ENCODE peak calls at places on chromosomes 4 and X, in seven cellular contexts. I is NT2/D1; P is DMS 273 treated with DMSO at 0.1 percent for 48 hours; G is dorsolateral prefrontal cortex; J is activated CD4-positive, alpha-beta T cell treated with anti-CD3 and anti-CD28 coated beads for 48 hours; D is CD8-positive, alpha-beta T cell; V is activated CD4-positive, CD25-positive, alpha-beta regulatory T cell treated with anti-CD3 and anti-CD28 coated beads, Interleukin-2, amount 50 U/mL, for 16 hours. Q is an unnamed sample.

GRCh38 chrX:37846934-37847732 is at the start of gene DYNLT3:
- DNase-seq in I (peak), P (peak), G (peak), J (peak), D (peak), V (peak), Q (peak)

GRCh38 chr4:152674359-152674758 is 5.4 kb downstream of the TMEM154 start:
- DNase-seq in I (no peak), P (no peak), G (no peak), J (no peak), D (no peak), V (no peak), Q (no peak)

GRCh38 chr4:26288308-26288982 is 32.4 kb upstream of the RBPJ start:
- DNase-seq in I (no peak), P (no peak), G (no peak), J (peak), D (no peak), V (no peak), Q (no peak)

GRCh38 chr4:45484740-45485139 is 639.1 kb downstream of the GABRG1 start:
- DNase-seq in I (no peak), P (no peak), G (no peak), J (no peak), D (no peak), V (no peak), Q (no peak)

GRCh38 chr4:39255266-39255665 is 72.9 kb downstream of the WDR19 start:
- DNase-seq in I (no peak), P (no peak), G (no peak), J (no peak), D (no peak), V (no peak), Q (no peak)

GRCh38 chrX:53287493-53288138 is 6.2 kb upstream of the IQSEC2 start:
- DNase-seq in I (no peak), P (peak), G (peak), J (peak), D (peak), V (no peak), Q (peak)

GRCh38 chrX:147803948-147804347 is 107.8 kb upstream of the FMR1 start:
- DNase-seq in I (peak), P (peak), G (no peak), J (no peak), D (no peak), V (no peak), Q (no peak)

GRCh38 chr4:112145820-112146813 is 863 bp downstream of the FAM241A start:
- DNase-seq in I (peak), P (no peak), G (peak), J (peak), D (peak), V (peak), Q (peak)

GRCh38 chr4:38034986-38035882 is 75.0 kb downstream of the PTTG2 start:
- DNase-seq in I (peak), P (no peak), G (no peak), J (peak), D (no peak), V (peak), Q (no peak)

GRCh38 chr4:29581469-29581868 is 1138.7 kb upstream of the PCDH7 start:
- DNase-seq in I (no peak), P (no peak), G (peak), J (no peak), D (no peak), V (no peak), Q (no peak)

GRCh38 chrX:46209768-46210167 is 335.5 kb downstream of the ZNF674 start:
- DNase-seq in I (no peak), P (no peak), G (no peak), J (no peak), D (no peak), V (no peak), Q (no peak)

GRCh38 chr4:80231180-80231579 is 33.9 kb downstream of the PRDM8 start:
- DNase-seq in I (no peak), P (no peak), G (no peak), J (no peak), D (no peak), V (no peak), Q (no peak)

GRCh38 chr4:81032805-81033684 is 2.5 kb downstream of the BMP3 start:
- DNase-seq in I (no peak), P (no peak), G (no peak), J (no peak), D (no peak), V (no peak), Q (no peak)

GRCh38 chr4:26441110-26441509 is 49.2 kb downstream of the CCKAR start:
- DNase-seq in I (no peak), P (no peak), G (no peak), J (no peak), D (no peak), V (no peak), Q (no peak)

GRCh38 chr4:105025263-105026017 is 121.2 kb upstream of the TET2 start:
- DNase-seq in I (no peak), P (no peak), G (no peak), J (no peak), D (no peak), V (no peak), Q (no peak)

GRCh38 chr4:36502350-36502749 is 220.9 kb downstream of the DTHD1 start:
- DNase-seq in I (no peak), P (no peak), G (no peak), J (no peak), D (no peak), V (no peak), Q (no peak)

GRCh38 chrX:123525131-123525725 is 207.6 kb downstream of the THOC2 start:
- DNase-seq in I (no peak), P (no peak), G (no peak), J (peak), D (no peak), V (no peak), Q (no peak)

Q was measured in sciatic nerve.